ENCODE peak calls at places on chromosomes 2 and 18, in eight cellular contexts. One of them, this sample, is unnamed.

GRCh38 chr2:38095996-38096861 is 20.3 kb upstream of the CYP1B1 start:
- DNase-seq in tibial artery: no peak
- DNase-seq in colonic mucosa: no peak
- DNase-seq in upper lobe of left lung: peak; percentile 76
- DNase-seq in astrocyte: no peak
- DNase-seq in tibial nerve: no peak
- DNase-seq in DND-41: no peak
- DNase-seq in mammary epithelial cell: peak; percentile 89
- DNase-seq in this sample: peak; percentile 90

GRCh38 chr18:11886629-11887028 is 21.5 kb downstream of the MPPE1 start:
- DNase-seq in upper lobe of left lung: no peak
- DNase-seq in mammary epithelial cell: no peak
- DNase-seq in colonic mucosa: no peak
- DNase-seq in DND-41: no peak
- DNase-seq in astrocyte: no peak
- DNase-seq in tibial nerve: no peak
- DNase-seq in tibial artery: no peak
- DNase-seq in this sample: no peak

GRCh38 chr18:5546660-5547059 is 2.9 kb upstream of the EPB41L3 start:
- DNase-seq in mammary epithelial cell: no peak
- DNase-seq in upper lobe of left lung: no peak
- DNase-seq in astrocyte: peak; percentile 43
- DNase-seq in DND-41: no peak
- DNase-seq in tibial artery: peak; percentile 49
- DNase-seq in tibial nerve: no peak
- DNase-seq in colonic mucosa: no peak
- DNase-seq in this sample: no peak

GRCh38 chr2:37205689-37206341 is 9.5 kb downstream of the CEBPZOS start:
- DNase-seq in upper lobe of left lung: no peak
- DNase-seq in colonic mucosa: no peak
- DNase-seq in DND-41: no peak
- DNase-seq in tibial nerve: no peak
- DNase-seq in mammary epithelial cell: no peak
- DNase-seq in tibial artery: no peak
- DNase-seq in astrocyte: no peak
- DNase-seq in this sample: no peak

GRCh38 chr2:182917924-182918323 is 51.5 kb upstream of the FRZB start:
- DNase-seq in mammary epithelial cell: no peak
- DNase-seq in upper lobe of left lung: no peak
- DNase-seq in DND-41: no peak
- DNase-seq in tibial nerve: no peak
- DNase-seq in colonic mucosa: no peak
- DNase-seq in astrocyte: no peak
- DNase-seq in tibial artery: no peak
- DNase-seq in this sample: no peak

GRCh38 chr2:60094450-60094929 is 459.0 kb downstream of the BCL11A start:
- DNase-seq in colonic mucosa: peak; percentile 59
- DNase-seq in DND-41: no peak
- DNase-seq in upper lobe of left lung: no peak
- DNase-seq in mammary epithelial cell: no peak
- DNase-seq in tibial artery: no peak
- DNase-seq in astrocyte: no peak
- DNase-seq in tibial nerve: no peak
- DNase-seq in this sample: peak; percentile 88

GRCh38 chr2:120631719-120632118 is 103.9 kb upstream of the GLI2 start:
- DNase-seq in astrocyte: no peak
- DNase-seq in tibial nerve: no peak
- DNase-seq in tibial artery: no peak
- DNase-seq in colonic mucosa: no peak
- DNase-seq in mammary epithelial cell: no peak
- DNase-seq in DND-41: no peak
- DNase-seq in upper lobe of left lung: no peak
- DNase-seq in this sample: no peak

GRCh38 chr18:21163647-21164625 is 52.3 kb upstream of the ROCK1 start:
- DNase-seq in DND-41: no peak
- DNase-seq in tibial nerve: no peak
- DNase-seq in mammary epithelial cell: peak; percentile 77
- DNase-seq in colonic mucosa: no peak
- DNase-seq in upper lobe of left lung: peak; percentile 30
- DNase-seq in tibial artery: peak; percentile 29
- DNase-seq in astrocyte: peak; percentile 84
- DNase-seq in this sample: no peak

GRCh38 chr2:71156531-71156930 is 26.1 kb downstream of the MPHOSPH10 start:
- DNase-seq in colonic mucosa: no peak
- DNase-seq in tibial nerve: no peak
- DNase-seq in tibial artery: no peak
- DNase-seq in upper lobe of left lung: no peak
- DNase-seq in astrocyte: no peak
- DNase-seq in mammary epithelial cell: no peak
- DNase-seq in DND-41: peak; percentile 11
- DNase-seq in this sample: no peak

GRCh38 chr2:95073856-95074662 is 47.5 kb downstream of the MRPS5 start:
- DNase-seq in DND-41: peak; percentile 58
- DNase-seq in mammary epithelial cell: no peak
- DNase-seq in colonic mucosa: no peak
- DNase-seq in upper lobe of left lung: no peak
- DNase-seq in astrocyte: no peak
- DNase-seq in tibial artery: no peak
- DNase-seq in tibial nerve: no peak
- DNase-seq in this sample: no peak

GRCh38 chr2:36667931-36668330 is 28.6 kb upstream of the VIT start:
- DNase-seq in upper lobe of left lung: no peak
- DNase-seq in astrocyte: no peak
- DNase-seq in tibial nerve: no peak
- DNase-seq in mammary epithelial cell: no peak
- DNase-seq in DND-41: no peak
- DNase-seq in colonic mucosa: no peak
- DNase-seq in tibial artery: peak; percentile 29
- DNase-seq in this sample: no peak

GRCh38 chr18:58862851-58863538 is 1.7 kb upstream of the ZNF532 start:
- DNase-seq in tibial artery: no peak
- DNase-seq in astrocyte: peak; percentile 65
- DNase-seq in upper lobe of left lung: no peak
- DNase-seq in mammary epithelial cell: peak; percentile 55
- DNase-seq in DND-41: no peak
- DNase-seq in colonic mucosa: peak; percentile 39
- DNase-seq in tibial nerve: no peak
- DNase-seq in this sample: peak; percentile 15

GRCh38 chr2:37456479-37456878 is 112.0 kb downstream of the QPCT start:
- DNase-seq in tibial nerve: no peak
- DNase-seq in astrocyte: no peak
- DNase-seq in DND-41: peak; percentile 74
- DNase-seq in mammary epithelial cell: no peak
- DNase-seq in colonic mucosa: no peak
- DNase-seq in upper lobe of left lung: peak; percentile 21
- DNase-seq in tibial artery: no peak
- DNase-seq in this sample: no peak

GRCh38 chr2:63619328-63619727 is 30.6 kb downstream of the MDH1 start:
- DNase-seq in mammary epithelial cell: no peak
- DNase-seq in colonic mucosa: no peak
- DNase-seq in upper lobe of left lung: no peak
- DNase-seq in tibial nerve: no peak
- DNase-seq in tibial artery: no peak
- DNase-seq in astrocyte: no peak
- DNase-seq in DND-41: no peak
- DNase-seq in this sample: no peak

GRCh38 chr2:19649785-19650380 is 251.9 kb downstream of the TTC32 start:
- DNase-seq in DND-41: no peak
- DNase-seq in mammary epithelial cell: peak; percentile 99
- DNase-seq in tibial artery: peak; percentile 80
- DNase-seq in upper lobe of left lung: no peak
- DNase-seq in astrocyte: peak; percentile 100
- DNase-seq in colonic mucosa: no peak
- DNase-seq in tibial nerve: no peak
- DNase-seq in this sample: no peak

GRCh38 chr2:128395640-128396499 is 77.2 kb upstream of the HS6ST1 start:
- DNase-seq in mammary epithelial cell: no peak
- DNase-seq in astrocyte: peak; percentile 1
- DNase-seq in DND-41: no peak
- DNase-seq in upper lobe of left lung: peak; percentile 10
- DNase-seq in tibial artery: peak; percentile 14
- DNase-seq in colonic mucosa: no peak
- DNase-seq in tibial nerve: no peak
- DNase-seq in this sample: no peak

GRCh38 chr18:55120896-55121295 is 161.6 kb upstream of the CCDC68 start:
- DNase-seq in colonic mucosa: no peak
- DNase-seq in mammary epithelial cell: no peak
- DNase-seq in tibial nerve: no peak
- DNase-seq in tibial artery: no peak
- DNase-seq in astrocyte: no peak
- DNase-seq in DND-41: no peak
- DNase-seq in upper lobe of left lung: no peak
- DNase-seq in this sample: no peak

GRCh38 chr18:22559414-22560282 is 141.9 kb upstream of the CTAGE1 start:
- DNase-seq in colonic mucosa: peak; percentile 54
- DNase-seq in astrocyte: peak; percentile 75
- DNase-seq in tibial artery: peak; percentile 80
- DNase-seq in tibial nerve: no peak
- DNase-seq in mammary epithelial cell: peak; percentile 29
- DNase-seq in upper lobe of left lung: peak; percentile 66
- DNase-seq in DND-41: no peak
- DNase-seq in this sample: peak; percentile 72

GRCh38 chr18:63148449-63149199 is 170.9 kb downstream of the BCL2 start:
- DNase-seq in DND-41: no peak
- DNase-seq in mammary epithelial cell: no peak
- DNase-seq in upper lobe of left lung: no peak
- DNase-seq in tibial nerve: no peak
- DNase-seq in colonic mucosa: no peak
- DNase-seq in tibial artery: peak; percentile 66
- DNase-seq in astrocyte: peak; percentile 11
- DNase-seq in this sample: no peak

GRCh38 chr2:105536175-105536574 is 137.3 kb upstream of the FHL2 start:
- DNase-seq in upper lobe of left lung: no peak
- DNase-seq in DND-41: no peak
- DNase-seq in mammary epithelial cell: no peak
- DNase-seq in astrocyte: no peak
- DNase-seq in colonic mucosa: no peak
- DNase-seq in tibial nerve: no peak
- DNase-seq in tibial artery: no peak
- DNase-seq in this sample: no peak

DNA sequence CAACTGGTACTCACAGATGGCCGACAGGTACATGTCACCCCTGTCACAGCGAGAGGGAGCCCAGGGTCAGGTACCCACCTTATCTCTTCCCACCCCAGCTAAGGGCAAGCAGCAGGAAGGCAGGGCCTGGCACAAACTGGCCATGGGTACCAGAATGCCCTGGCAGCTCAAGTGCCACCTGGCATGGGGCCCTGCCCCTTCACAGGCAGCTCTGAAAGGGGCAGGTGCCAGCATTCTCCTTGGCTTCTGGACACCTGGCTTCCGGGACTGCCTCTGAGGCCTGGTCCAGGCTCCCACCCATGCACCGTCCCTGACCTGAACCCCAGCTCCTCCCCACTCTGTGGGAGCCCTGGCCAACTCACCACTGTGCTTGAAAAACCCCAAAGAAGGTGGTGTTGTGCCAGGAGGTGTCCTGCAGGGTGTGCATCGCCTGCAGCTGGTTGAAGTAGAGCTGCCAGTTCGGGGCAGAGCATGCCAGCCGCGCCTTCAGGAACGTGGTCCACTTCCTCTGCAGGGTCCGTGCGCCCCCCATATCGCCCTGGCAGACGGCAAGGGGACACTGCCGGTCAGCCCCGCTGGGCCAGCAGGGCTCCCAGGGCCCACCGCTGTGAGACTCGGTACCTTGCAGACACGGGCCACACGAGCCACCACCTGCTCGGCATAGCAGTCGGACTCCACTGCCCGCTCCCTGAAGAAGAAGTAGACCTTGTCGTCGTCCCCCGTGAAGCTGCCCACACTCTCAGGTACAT is 5.4 kb downstream of the SEMA4C start:
- DNase-seq in upper lobe of left lung: peak; percentile 73
- DNase-seq in DND-41: no peak
- DNase-seq in colonic mucosa: no peak
- DNase-seq in tibial nerve: no peak
- DNase-seq in tibial artery: no peak
- DNase-seq in astrocyte: no peak
- DNase-seq in mammary epithelial cell: no peak
- DNase-seq in this sample: no peak
- H3K36me3 ChIP-seq in upper lobe of left lung: peaks cover 19% of the 10 kb centered on the region
- H3K36me3 ChIP-seq in DND-41: no peaks in the 10 kb centered on the region
- H3K36me3 ChIP-seq in colonic mucosa: peaks cover 5% of the 10 kb centered on the region
- H3K36me3 ChIP-seq in tibial nerve: peaks cover 3% of the 10 kb centered on the region
- H3K36me3 ChIP-seq in tibial artery: peaks cover 60% of the 10 kb centered on the region
- H3K36me3 ChIP-seq in astrocyte: peaks cover 30% of the 10 kb centered on the region
- H3K36me3 ChIP-seq in mammary epithelial cell: peaks cover 13% of the 10 kb centered on the region
- H3K36me3 ChIP-seq in this sample: peaks cover 8% of the 10 kb centered on the region

GRCh38 chr2:100610381-100610831 is 47.6 kb downstream of the PDCL3 start:
- DNase-seq in astrocyte: peak; percentile 6
- DNase-seq in DND-41: peak; percentile 81
- DNase-seq in colonic mucosa: peak; percentile 52
- DNase-seq in upper lobe of left lung: peak; percentile 61
- DNase-seq in tibial artery: peak; percentile 43
- DNase-seq in mammary epithelial cell: peak; percentile 37
- DNase-seq in tibial nerve: peak; percentile 49
- DNase-seq in this sample: peak; percentile 74
- TF ChIP-seq CTCF in astrocyte: peak; percentile 54
- TF ChIP-seq CTCF in DND-41: peak; percentile 91
- TF ChIP-seq CTCF in colonic mucosa: peak; percentile 36
- TF ChIP-seq CTCF in upper lobe of left lung: no peak
- TF ChIP-seq CTCF in tibial artery: peak; percentile 41
- TF ChIP-seq CTCF in mammary epithelial cell: peak; percentile 50
- TF ChIP-seq CTCF in tibial nerve: peak; percentile 37
- TF ChIP-seq CTCF in this sample: peak; percentile 71

GRCh38 chr2:134558208-134558890 is 160.5 kb downstream of the TMEM163 start:
- DNase-seq in colonic mucosa: no peak
- DNase-seq in upper lobe of left lung: no peak
- DNase-seq in mammary epithelial cell: no peak
- DNase-seq in astrocyte: no peak
- DNase-seq in tibial artery: no peak
- DNase-seq in DND-41: no peak
- DNase-seq in tibial nerve: no peak
- DNase-seq in this sample: no peak
- H3K36me3 ChIP-seq in colonic mucosa: no peaks in the 10 kb centered on the region
- H3K36me3 ChIP-seq in upper lobe of left lung: no peaks in the 10 kb centered on the region
- H3K36me3 ChIP-seq in mammary epithelial cell: no peaks in the 10 kb centered on the region
- H3K36me3 ChIP-seq in astrocyte: no peaks in the 10 kb centered on the region
- H3K36me3 ChIP-seq in tibial artery: no peaks in the 10 kb centered on the region
- H3K36me3 ChIP-seq in DND-41: no peaks in the 10 kb centered on the region
- H3K36me3 ChIP-seq in tibial nerve: no peaks in the 10 kb centered on the region
- H3K36me3 ChIP-seq in this sample: no peaks in the 10 kb centered on the region

DNA sequence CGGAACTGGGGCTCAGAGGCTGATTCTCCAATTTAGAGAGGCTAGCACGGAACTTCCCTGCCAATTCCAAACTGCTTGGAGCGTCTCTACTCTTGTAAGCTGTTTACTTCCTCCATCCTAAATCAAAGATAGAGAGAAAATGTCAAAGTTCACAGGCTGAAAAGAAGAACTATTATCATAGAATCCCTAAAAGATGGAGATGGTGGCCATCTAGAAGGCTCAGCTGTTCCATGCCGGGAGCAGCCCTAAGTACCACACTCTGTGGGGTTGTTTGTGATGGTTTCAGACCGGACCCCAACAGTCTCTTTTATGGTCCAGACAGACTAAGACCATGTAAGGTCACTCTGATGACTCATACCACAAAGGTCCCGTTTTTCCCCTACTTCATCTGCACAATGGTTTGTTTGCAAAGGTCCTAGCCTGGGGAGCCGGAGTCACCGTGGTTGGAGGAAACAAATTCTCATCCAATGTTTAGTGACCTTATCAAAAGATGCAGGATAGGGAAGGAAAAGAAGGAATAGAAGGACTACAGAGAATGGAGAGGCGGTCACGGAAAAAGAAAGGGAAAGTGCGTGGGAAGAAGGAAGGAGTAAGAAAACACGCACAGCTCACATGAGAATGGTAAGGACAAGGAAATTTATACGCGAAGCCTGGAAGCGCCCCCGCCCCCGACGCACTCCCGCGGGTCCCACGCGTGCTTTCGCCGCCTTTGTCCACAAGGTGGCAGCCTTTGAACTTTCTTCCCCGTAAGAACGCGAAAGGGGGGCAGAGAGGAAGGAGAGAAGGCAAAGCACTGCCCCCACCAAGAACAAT is 463 bp upstream of the ANTXR1 start:
- DNase-seq in tibial nerve: peak; percentile 55
- DNase-seq in upper lobe of left lung: peak; percentile 45
- DNase-seq in DND-41: peak; percentile 79
- DNase-seq in mammary epithelial cell: no peak
- DNase-seq in astrocyte: peak; percentile 40
- DNase-seq in colonic mucosa: peak; percentile 72
- DNase-seq in tibial artery: peak; percentile 70
- DNase-seq in this sample: no peak
- TF ChIP-seq CTCF in tibial nerve: peak; percentile 85
- TF ChIP-seq CTCF in upper lobe of left lung: peak; percentile 69
- TF ChIP-seq CTCF in DND-41: peak; percentile 94
- TF ChIP-seq CTCF in mammary epithelial cell: peak; percentile 54
- TF ChIP-seq CTCF in astrocyte: peak; percentile 57
- TF ChIP-seq CTCF in colonic mucosa: peak; percentile 51
- TF ChIP-seq CTCF in tibial artery: peak; percentile 75
- TF ChIP-seq CTCF in this sample: peak; percentile 84